ENCODE peak calls at places on chromosome 15, in five cellular contexts. One of them, this sample, is unnamed.

GRCh38 chr15:60784855-60785254 is 305.9 kb upstream of the ICE2 start:
- DNase-seq in A673: no peak
- DNase-seq in thyroid gland: no peak
- DNase-seq in left ventricle myocardium inferior: no peak
- DNase-seq in dorsolateral prefrontal cortex: no peak
- DNase-seq in this sample: no peak

GRCh38 chr15:92809064-92809879 is 90.9 kb upstream of the CHD2 start:
- DNase-seq in left ventricle myocardium inferior: peak
- DNase-seq in thyroid gland: peak
- DNase-seq in dorsolateral prefrontal cortex: peak
- DNase-seq in A673: peak
- DNase-seq in this sample: peak

GRCh38 chr15:90354986-90355385 is 2.9 kb downstream of the ZNF774 start:
- DNase-seq in left ventricle myocardium inferior: no peak
- DNase-seq in thyroid gland: no peak
- DNase-seq in A673: no peak
- DNase-seq in dorsolateral prefrontal cortex: no peak
- DNase-seq in this sample: peak

GRCh38 chr15:76335129-76335850 is 1.3 kb upstream of the ISL2 start:
- DNase-seq in A673: no peak
- DNase-seq in thyroid gland: no peak
- DNase-seq in left ventricle myocardium inferior: no peak
- DNase-seq in dorsolateral prefrontal cortex: no peak
- DNase-seq in this sample: no peak

GRCh38 chr15:91118796-91119590 is 18.9 kb downstream of the SV2B start:
- DNase-seq in thyroid gland: no peak
- DNase-seq in A673: no peak
- DNase-seq in dorsolateral prefrontal cortex: no peak
- DNase-seq in left ventricle myocardium inferior: no peak
- DNase-seq in this sample: no peak

GRCh38 chr15:23472678-23473077 is 25.6 kb upstream of the GOLGA6L2 start:
- DNase-seq in thyroid gland: no peak
- DNase-seq in left ventricle myocardium inferior: no peak
- DNase-seq in A673: no peak
- DNase-seq in dorsolateral prefrontal cortex: no peak
- DNase-seq in this sample: peak

GRCh38 chr15:60760646-60761504 is 281.9 kb upstream of the ICE2 start:
- DNase-seq in dorsolateral prefrontal cortex: no peak
- DNase-seq in A673: no peak
- DNase-seq in thyroid gland: no peak
- DNase-seq in left ventricle myocardium inferior: no peak
- DNase-seq in this sample: peak

GRCh38 chr15:83379574-83379973 is 67.6 kb upstream of the SH3GL3 start:
- DNase-seq in thyroid gland: no peak
- DNase-seq in A673: no peak
- DNase-seq in left ventricle myocardium inferior: no peak
- DNase-seq in dorsolateral prefrontal cortex: no peak
- DNase-seq in this sample: peak

GRCh38 chr15:58396181-58396580 is 35.6 kb upstream of the LIPC start:
- DNase-seq in thyroid gland: no peak
- DNase-seq in dorsolateral prefrontal cortex: no peak
- DNase-seq in A673: peak
- DNase-seq in left ventricle myocardium inferior: no peak
- DNase-seq in this sample: peak

GRCh38 chr15:31302778-31303433 is 23.7 kb upstream of the KLF13 start:
- DNase-seq in left ventricle myocardium inferior: no peak
- DNase-seq in A673: no peak
- DNase-seq in dorsolateral prefrontal cortex: no peak
- DNase-seq in thyroid gland: no peak
- DNase-seq in this sample: no peak

GRCh38 chr15:28962851-28963710 is 77.3 kb downstream of the APBA2 start:
- DNase-seq in dorsolateral prefrontal cortex: no peak
- DNase-seq in A673: no peak
- DNase-seq in left ventricle myocardium inferior: no peak
- DNase-seq in thyroid gland: no peak
- DNase-seq in this sample: no peak

GRCh38 chr15:73806698-73807483 is 53.7 kb upstream of the INSYN1 start:
- DNase-seq in A673: no peak
- DNase-seq in left ventricle myocardium inferior: no peak
- DNase-seq in dorsolateral prefrontal cortex: no peak
- DNase-seq in thyroid gland: no peak
- DNase-seq in this sample: no peak

GRCh38 chr15:56933420-56934210 is 15.2 kb downstream of the TCF12 start:
- DNase-seq in thyroid gland: no peak
- DNase-seq in left ventricle myocardium inferior: no peak
- DNase-seq in dorsolateral prefrontal cortex: no peak
- DNase-seq in A673: no peak
- DNase-seq in this sample: no peak

GRCh38 chr15:60912984-60913697 is 316.0 kb downstream of the RORA start:
- DNase-seq in dorsolateral prefrontal cortex: no peak
- DNase-seq in A673: no peak
- DNase-seq in thyroid gland: peak
- DNase-seq in left ventricle myocardium inferior: no peak
- DNase-seq in this sample: no peak

GRCh38 chr15:29319823-29320222 is 50.2 kb upstream of the NSMCE3 start:
- DNase-seq in left ventricle myocardium inferior: no peak
- DNase-seq in thyroid gland: no peak
- DNase-seq in dorsolateral prefrontal cortex: no peak
- DNase-seq in A673: no peak
- DNase-seq in this sample: no peak

GRCh38 chr15:80967991-80968510 is 21.6 kb downstream of the MESD start:
- DNase-seq in thyroid gland: no peak
- DNase-seq in dorsolateral prefrontal cortex: no peak
- DNase-seq in A673: no peak
- DNase-seq in left ventricle myocardium inferior: no peak
- DNase-seq in this sample: no peak

GRCh38 chr15:30923429-30923828 is 19.7 kb downstream of the FAN1 start:
- DNase-seq in thyroid gland: peak
- DNase-seq in left ventricle myocardium inferior: peak
- DNase-seq in dorsolateral prefrontal cortex: peak
- DNase-seq in A673: no peak
- DNase-seq in this sample: no peak

GRCh38 chr15:31381801-31382692 is 55.4 kb downstream of the KLF13 start:
- DNase-seq in thyroid gland: no peak
- DNase-seq in dorsolateral prefrontal cortex: no peak
- DNase-seq in left ventricle myocardium inferior: peak
- DNase-seq in A673: no peak
- DNase-seq in this sample: no peak

GRCh38 chr15:74170083-74170844 is 3.2 kb upstream of the ISLR start:
- DNase-seq in dorsolateral prefrontal cortex: no peak
- DNase-seq in left ventricle myocardium inferior: no peak
- DNase-seq in thyroid gland: no peak
- DNase-seq in A673: no peak
- DNase-seq in this sample: no peak

GRCh38 chr15:31606261-31606669 is 279.6 kb downstream of the KLF13 start:
- DNase-seq in left ventricle myocardium inferior: no peak
- DNase-seq in A673: no peak
- DNase-seq in dorsolateral prefrontal cortex: no peak
- DNase-seq in thyroid gland: no peak
- DNase-seq in this sample: peak

GRCh38 chr15:90691982-90692773 is 25.0 kb upstream of the BLM start:
- DNase-seq in left ventricle myocardium inferior: no peak
- DNase-seq in A673: no peak
- DNase-seq in dorsolateral prefrontal cortex: no peak
- DNase-seq in thyroid gland: no peak
- DNase-seq in this sample: no peak

GRCh38 chr15:35182841-35183479 is 97.9 kb upstream of the NANOGP8 start:
- DNase-seq in dorsolateral prefrontal cortex: no peak
- DNase-seq in A673: peak
- DNase-seq in thyroid gland: no peak
- DNase-seq in left ventricle myocardium inferior: no peak
- DNase-seq in this sample: no peak
- H3K4me3 ChIP-seq in dorsolateral prefrontal cortex: no peak
- H3K4me3 ChIP-seq in A673: no peak
- H3K4me3 ChIP-seq in thyroid gland: no peak
- H3K4me3 ChIP-seq in left ventricle myocardium inferior: no peak
- H3K4me3 ChIP-seq in this sample: no peak

DNA sequence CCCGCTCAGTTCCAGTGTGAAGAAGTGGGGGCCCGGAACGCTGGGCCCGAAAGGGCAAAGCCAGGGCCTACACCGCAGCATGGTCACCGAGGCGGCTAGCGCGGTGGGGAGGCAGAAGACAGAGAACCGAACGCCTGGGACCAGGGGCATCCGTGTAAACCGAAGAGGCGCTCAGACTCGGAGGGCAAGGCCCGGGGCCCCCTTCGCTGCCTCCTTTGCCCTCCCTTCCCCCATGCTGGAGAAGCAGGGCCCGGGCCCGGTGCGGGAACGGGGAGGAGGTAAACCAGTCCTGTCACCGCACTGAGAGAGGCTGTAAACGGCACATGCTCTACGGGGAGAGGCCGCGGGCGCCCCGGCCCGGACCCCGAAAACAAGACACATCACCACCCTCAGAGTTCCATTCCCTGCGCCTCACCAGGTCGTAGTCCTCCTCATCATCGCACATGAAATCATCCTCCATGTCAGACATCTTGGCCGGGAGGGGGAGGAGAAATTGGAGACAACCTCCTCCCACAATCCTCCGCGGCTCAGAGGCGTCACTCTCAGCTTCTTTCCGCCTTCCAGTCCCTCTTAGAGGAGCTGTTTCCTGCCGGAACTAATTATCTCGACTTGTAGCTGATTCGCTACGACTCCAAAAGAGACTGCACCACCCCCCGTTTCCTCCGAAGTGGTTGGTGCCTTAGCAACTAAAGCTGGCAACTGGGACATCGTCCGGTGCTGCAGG is at the start of gene COPS2:
- DNase-seq in dorsolateral prefrontal cortex: peak
- DNase-seq in thyroid gland: peak
- DNase-seq in left ventricle myocardium inferior: peak
- DNase-seq in A673: peak
- DNase-seq in this sample: peak
- TF ChIP-seq CTCF in dorsolateral prefrontal cortex: peak
- TF ChIP-seq CTCF in thyroid gland: no peak
- TF ChIP-seq CTCF in left ventricle myocardium inferior: no peak
- TF ChIP-seq CTCF in A673: no peak
- TF ChIP-seq CTCF in this sample: no peak

GRCh38 chr15:36866896-36867295 is 233.5 kb downstream of the MEIS2 start:
- DNase-seq in thyroid gland: no peak
- DNase-seq in dorsolateral prefrontal cortex: no peak
- DNase-seq in A673: no peak
- DNase-seq in left ventricle myocardium inferior: no peak
- DNase-seq in this sample: no peak

GRCh38 chr15:36863551-36863950 is 236.8 kb downstream of the MEIS2 start:
- DNase-seq in dorsolateral prefrontal cortex: no peak
- DNase-seq in left ventricle myocardium inferior: no peak
- DNase-seq in A673: no peak
- DNase-seq in thyroid gland: no peak
- DNase-seq in this sample: no peak

GRCh38 chr15:36867436-36867835 is 232.9 kb downstream of the MEIS2 start:
- DNase-seq in thyroid gland: no peak
- DNase-seq in A673: no peak
- DNase-seq in dorsolateral prefrontal cortex: no peak
- DNase-seq in left ventricle myocardium inferior: no peak
- DNase-seq in this sample: no peak
- H3K4me3 ChIP-seq in thyroid gland: no peak
- H3K4me3 ChIP-seq in A673: no peak
- H3K4me3 ChIP-seq in dorsolateral prefrontal cortex: no peak
- H3K4me3 ChIP-seq in left ventricle myocardium inferior: no peak
- H3K4me3 ChIP-seq in this sample: no peak

GRCh38 chr15:40040293-40040635 is 1.3 kb upstream of the SRP14 start:
- DNase-seq in dorsolateral prefrontal cortex: no peak
- DNase-seq in left ventricle myocardium inferior: no peak
- DNase-seq in thyroid gland: no peak
- DNase-seq in A673: no peak
- DNase-seq in this sample: no peak

GRCh38 chr15:40040770-40041169 is 1.8 kb upstream of the SRP14 start:
- DNase-seq in thyroid gland: no peak
- DNase-seq in left ventricle myocardium inferior: no peak
- DNase-seq in A673: no peak
- DNase-seq in dorsolateral prefrontal cortex: no peak
- DNase-seq in this sample: no peak

GRCh38 chr15:40038267-40038653 is 721 bp downstream of the SRP14 start:
- DNase-seq in left ventricle myocardium inferior: no peak
- DNase-seq in thyroid gland: no peak
- DNase-seq in A673: no peak
- DNase-seq in dorsolateral prefrontal cortex: no peak
- DNase-seq in this sample: peak

GRCh38 chr15:40042791-40043320 is 3.9 kb upstream of the SRP14 start:
- DNase-seq in thyroid gland: no peak
- DNase-seq in dorsolateral prefrontal cortex: no peak
- DNase-seq in left ventricle myocardium inferior: no peak
- DNase-seq in A673: no peak
- DNase-seq in this sample: no peak

GRCh38 chr15:40038654-40039543 is at the start of gene SRP14:
- DNase-seq in left ventricle myocardium inferior: peak
- DNase-seq in dorsolateral prefrontal cortex: peak
- DNase-seq in thyroid gland: peak
- DNase-seq in A673: peak
- DNase-seq in this sample: peak
- TF ChIP-seq CTCF in left ventricle myocardium inferior: peak
- TF ChIP-seq CTCF in dorsolateral prefrontal cortex: peak
- TF ChIP-seq CTCF in thyroid gland: peak
- TF ChIP-seq CTCF in A673: no peak
- TF ChIP-seq CTCF in this sample: no peak

GRCh38 chr15:38042707-38043445 is 108.4 kb downstream of the TMCO5A start:
- DNase-seq in thyroid gland: no peak
- DNase-seq in A673: no peak
- DNase-seq in dorsolateral prefrontal cortex: no peak
- DNase-seq in left ventricle myocardium inferior: no peak
- DNase-seq in this sample: no peak
- H3K4me3 ChIP-seq in thyroid gland: no peak
- H3K4me3 ChIP-seq in A673: no peak
- H3K4me3 ChIP-seq in dorsolateral prefrontal cortex: no peak
- H3K4me3 ChIP-seq in left ventricle myocardium inferior: no peak
- H3K4me3 ChIP-seq in this sample: no peak

GRCh38 chr15:71447328-71448250 is 332.3 kb downstream of the THSD4 start:
- DNase-seq in thyroid gland: no peak
- DNase-seq in A673: no peak
- DNase-seq in left ventricle myocardium inferior: no peak
- DNase-seq in dorsolateral prefrontal cortex: no peak
- DNase-seq in this sample: peak

GRCh38 chr15:71449363-71449762 is 334.1 kb downstream of the THSD4 start:
- DNase-seq in A673: no peak
- DNase-seq in left ventricle myocardium inferior: no peak
- DNase-seq in dorsolateral prefrontal cortex: no peak
- DNase-seq in thyroid gland: no peak
- DNase-seq in this sample: no peak

GRCh38 chr15:71449956-71450355 is 334.7 kb downstream of the THSD4 start:
- DNase-seq in dorsolateral prefrontal cortex: no peak
- DNase-seq in left ventricle myocardium inferior: no peak
- DNase-seq in A673: no peak
- DNase-seq in thyroid gland: no peak
- DNase-seq in this sample: no peak

GRCh38 chr15:71451080-71451479 is 335.8 kb downstream of the THSD4 start:
- DNase-seq in A673: no peak
- DNase-seq in left ventricle myocardium inferior: no peak
- DNase-seq in dorsolateral prefrontal cortex: no peak
- DNase-seq in thyroid gland: no peak
- DNase-seq in this sample: no peak

GRCh38 chr15:71448688-71449114 is 333.4 kb downstream of the THSD4 start:
- DNase-seq in left ventricle myocardium inferior: no peak
- DNase-seq in dorsolateral prefrontal cortex: no peak
- DNase-seq in A673: peak
- DNase-seq in thyroid gland: peak
- DNase-seq in this sample: peak
- TF ChIP-seq CTCF in left ventricle myocardium inferior: peak
- TF ChIP-seq CTCF in dorsolateral prefrontal cortex: peak
- TF ChIP-seq CTCF in A673: peak
- TF ChIP-seq CTCF in thyroid gland: peak
- TF ChIP-seq CTCF in this sample: peak